ENCODE peak calls at places on chromosomes 6 and 20, in four cellular contexts. B, D, P and X are unnamed samples.

GRCh38 chr20:45823949-45824835 is 2.9 kb downstream of the TNNC2 start:
- DNase-seq in P (no peak), D (no peak), B (peak), X (no peak)

GRCh38 chr6:124433369-124434064 is 528.7 kb upstream of the RNF217 start:
- DNase-seq in D (no peak), P (no peak), B (no peak), X (no peak)

GRCh38 chr6:33672808-33673207 is 38.7 kb downstream of the UQCC2 start:
- DNase-seq in B (peak), D (peak), P (peak), X (no peak)

GRCh38 chr6:140009286-140009685 is 634.8 kb upstream of the CITED2 start:
- DNase-seq in B (no peak), P (no peak), D (no peak), X (no peak)

GRCh38 chr6:106546322-106547052 is 82.8 kb downstream of the RTN4IP1 start:
- DNase-seq in D (peak), B (peak), P (no peak), X (no peak)

GRCh38 chr6:35052694-35053565 is 88.2 kb downstream of the TCP11 start:
- DNase-seq in B (peak), P (no peak), D (no peak), X (no peak)

GRCh38 chr6:42251911-42252637 is 34.4 kb upstream of the MRPS10 start:
- DNase-seq in B (peak), D (peak), P (peak), X (no peak)

GRCh38 chr6:137261393-137262154 is 42.4 kb upstream of the IFNGR1 start:
- DNase-seq in P (no peak), B (peak), D (peak), X (no peak)

GRCh38 chr6:30238178-30238795 is 25.1 kb upstream of the TRIM26 start:
- DNase-seq in P (no peak), B (peak), D (peak), X (no peak)

GRCh38 chr6:149482542-149483261 is 2.1 kb downstream of the ZC3H12D start:
- DNase-seq in B (no peak), D (no peak), P (no peak), X (no peak)

GRCh38 chr6:18308070-18308735 is 43.9 kb upstream of the DEK start:
- DNase-seq in B (peak), D (no peak), P (no peak), X (no peak)

GRCh38 chr6:108746841-108747575 is 101.2 kb upstream of the ARMC2 start:
- DNase-seq in P (no peak), D (no peak), B (no peak), X (no peak)

GRCh38 chr6:116386581-116387299 is 16.0 kb downstream of the DSE start:
- DNase-seq in B (peak), D (peak), P (no peak), X (no peak)

GRCh38 chr20:12077835-12078374 is 160.2 kb downstream of the BTBD3 start:
- DNase-seq in B (peak), P (no peak), D (no peak), X (no peak)

GRCh38 chr6:127186889-127187288 is 68.4 kb downstream of the RSPO3 start:
- DNase-seq in D (no peak), B (no peak), P (peak), X (no peak)

GRCh38 chr6:127188752-127189151 is 70.3 kb downstream of the RSPO3 start:
- DNase-seq in D (no peak), B (no peak), P (no peak), X (no peak)

GRCh38 chr6:127192911-127193503 is 73.7 kb upstream of the RNF146 start:
- DNase-seq in B (peak), D (no peak), P (no peak), X (no peak)

GRCh38 chr6:127191716-127192115 is 73.2 kb downstream of the RSPO3 start:
- DNase-seq in B (peak), D (no peak), P (no peak), X (no peak)

GRCh38 chr6:127190552-127190951 is 72.1 kb downstream of the RSPO3 start:
- DNase-seq in D (peak), P (no peak), B (peak), X (no peak)
- TF ChIP-seq CTCF in D (peak), P (no peak), B (peak), X (peak)

DNA sequence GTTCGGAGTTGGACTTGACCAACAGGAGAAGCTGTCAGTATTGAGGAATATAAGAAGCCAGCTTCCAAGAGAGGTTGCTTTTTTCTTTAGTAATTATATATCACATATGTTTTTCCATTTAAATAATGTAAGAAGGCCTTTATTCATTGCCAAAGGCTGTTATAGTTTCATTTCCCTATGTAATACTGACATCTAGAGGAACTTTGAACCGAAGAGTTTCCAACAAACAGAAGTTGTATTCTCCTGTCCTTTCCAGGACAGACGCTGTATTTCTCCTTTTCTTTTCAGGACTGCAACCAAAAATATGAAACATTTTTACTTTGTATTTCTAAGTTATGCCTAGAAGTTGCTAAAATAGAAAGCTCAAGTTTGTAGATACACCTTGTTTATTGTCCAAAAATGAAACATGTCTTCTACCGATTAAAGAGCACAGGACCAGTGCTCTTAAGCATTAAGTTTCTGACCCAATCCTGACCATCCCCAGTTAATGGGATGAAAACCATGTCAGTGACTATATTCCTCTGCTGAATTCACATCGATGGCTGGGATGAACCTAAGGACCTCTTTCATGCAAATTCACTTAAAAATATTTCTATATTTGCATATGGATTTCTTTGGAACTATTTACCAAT is 55.1 kb downstream of the MYLK4 start:
- DNase-seq in P (no peak), D (no peak), B (peak), X (no peak)
- TF ChIP-seq CTCF in P (no peak), D (peak), B (peak), X (peak)

GRCh38 chr6:62150048-62150663 is 135.9 kb downstream of the KHDRBS2 start:
- DNase-seq in P (no peak), D (peak), B (peak), X (no peak)
- TF ChIP-seq CTCF in P (peak), D (peak), B (peak), X (peak)

GRCh38 chr20:54727490-54727889 is 252.1 kb downstream of the DOK5 start:
- DNase-seq in P (no peak), D (no peak), B (no peak), X (no peak)

GRCh38 chr20:54723723-54724122 is 248.3 kb downstream of the DOK5 start:
- DNase-seq in D (no peak), P (no peak), B (no peak), X (no peak)

GRCh38 chr20:54726687-54727086 is 251.3 kb downstream of the DOK5 start:
- DNase-seq in P (peak), B (no peak), D (no peak), X (no peak)
- TF ChIP-seq CTCF in P (peak), B (no peak), D (no peak), X (peak)

DNA sequence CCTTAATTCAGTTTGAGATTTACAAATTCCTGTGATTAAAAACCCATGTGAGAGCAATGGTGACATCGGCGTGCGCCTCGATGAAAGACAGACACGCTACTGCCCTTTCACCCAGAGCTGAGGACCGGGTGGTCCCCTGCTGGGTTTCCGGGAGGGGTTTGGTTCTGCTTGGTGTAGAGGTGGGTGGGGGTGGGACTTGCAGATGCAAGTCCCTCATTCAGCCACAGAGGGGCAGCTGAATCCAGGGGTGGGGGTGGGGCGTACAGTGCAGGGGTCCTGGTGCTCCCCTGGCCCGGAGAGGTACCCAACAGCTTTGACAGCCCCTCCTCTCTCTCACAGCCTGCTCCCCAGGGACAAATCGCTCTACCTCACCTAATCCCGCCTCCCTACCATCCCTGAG is 118.7 kb downstream of the JPH2 start:
- DNase-seq in B (no peak), D (no peak), P (no peak), X (no peak)
- TF ChIP-seq CTCF in B (no peak), D (peak), P (no peak), X (no peak)

DNA sequence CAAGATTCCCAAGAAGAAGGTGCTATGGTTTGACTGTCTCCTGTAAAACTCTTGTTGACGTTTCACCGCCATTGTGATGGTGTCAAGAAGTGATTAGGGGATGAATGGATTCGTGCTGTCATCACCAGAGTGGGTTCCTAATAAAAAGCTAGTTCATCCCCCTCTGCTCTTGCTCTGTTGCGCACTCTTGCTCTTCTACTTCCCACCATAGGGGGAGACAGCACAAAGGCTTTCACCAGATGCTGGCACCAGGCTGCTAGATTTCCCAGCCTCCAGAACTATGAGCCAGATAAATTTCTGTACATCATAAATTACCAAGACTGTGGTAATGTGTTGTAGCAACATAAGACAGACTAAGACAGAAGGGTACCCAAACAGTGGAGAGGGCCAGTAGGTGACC is 21.6 kb upstream of the CCDC28A start:
- DNase-seq in B (no peak), P (no peak), D (no peak), X (no peak)
- TF ChIP-seq CTCF in B (no peak), P (no peak), D (no peak), X (no peak)

GRCh38 chr20:50788045-50788867 is 6.6 kb upstream of the BCAS4 start:
- DNase-seq in P (no peak), D (peak), B (peak), X (no peak)
- TF ChIP-seq CTCF in P (no peak), D (peak), B (peak), X (peak)

GRCh38 chr20:41265931-41266330 is 51.6 kb downstream of the ZHX3 start:
- DNase-seq in B (no peak), D (no peak), P (no peak), X (no peak)
- TF ChIP-seq CTCF in B (no peak), D (no peak), P (no peak), X (no peak)

GRCh38 chr20:4012631-4013030 is 2.7 kb downstream of the RNF24 start:
- DNase-seq in B (peak), D (no peak), P (no peak), X (no peak)

GRCh38 chr20:4011226-4011975 is 4.0 kb downstream of the RNF24 start:
- DNase-seq in P (no peak), B (no peak), D (no peak), X (no peak)

GRCh38 chr20:4016349-4017050 is 1.1 kb upstream of the RNF24 start:
- DNase-seq in P (no peak), B (no peak), D (no peak), X (no peak)

GRCh38 chr20:4013041-4013440 is 2.3 kb downstream of the RNF24 start:
- DNase-seq in B (no peak), P (no peak), D (no peak), X (no peak)

GRCh38 chr20:4014031-4014474 is 1.3 kb downstream of the RNF24 start:
- DNase-seq in D (peak), P (no peak), B (peak), X (no peak)
- TF ChIP-seq CTCF in D (peak), P (peak), B (peak), X (peak)